ENCODE peak calls at places on chromosomes 11 and 22, in five cellular contexts. G is HCT116, D is HepG2, F is K562, W is SK-N-SH. T is an unnamed sample. For H3K4me1, the result is how much of the 10 kb centered on the place peaks cover.

GRCh38 chr22:49368976-49369725 is 458.5 kb downstream of the BRD1 start:
- DNase-seq in F (peak), D (no peak), G (no peak), W (peak), T (no peak)

GRCh38 chr11:69144316-69144715 is 11.4 kb upstream of the SMIM38 start:
- DNase-seq in F (no peak), W (no peak), G (no peak), D (no peak), T (no peak)

GRCh38 chr11:15800121-15800800 is 556.1 kb downstream of the SOX6 start:
- DNase-seq in D (no peak), G (no peak), W (no peak), F (no peak), T (no peak)

GRCh38 chr22:31240011-31240410 is 27.9 kb downstream of the LIMK2 start:
- DNase-seq in W (no peak), F (no peak), G (no peak), D (no peak), T (no peak)

GRCh38 chr11:135027461-135027860 is 615.4 kb upstream of the B3GAT1 start:
- DNase-seq in D (peak), G (no peak), F (peak), W (no peak), T (no peak)

GRCh38 chr11:77438487-77438886 is 35.4 kb downstream of the PAK1 start:
- DNase-seq in W (no peak), D (no peak), F (no peak), G (no peak), T (no peak)

GRCh38 chr22:22770280-22770871 is 117.2 kb upstream of the IGLL5 start:
- DNase-seq in G (no peak), D (peak), W (peak), F (peak), T (no peak)

GRCh38 chr11:112097734-112098528 is 11.3 kb downstream of the SDHD start:
- DNase-seq in G (no peak), W (no peak), F (peak), D (no peak), T (no peak)

GRCh38 chr11:62604460-62605130 is 2.9 kb upstream of the MTA2 start:
- DNase-seq in D (peak), W (no peak), G (no peak), F (no peak), T (no peak)

GRCh38 chr22:28900379-28900778 is 17.0 kb downstream of the ZNRF3 start:
- DNase-seq in W (no peak), G (no peak), F (no peak), D (no peak), T (no peak)

GRCh38 chr11:65814960-65815565 is 18.7 kb upstream of the SNX32 start:
- DNase-seq in W (no peak), D (no peak), F (no peak), G (no peak), T (no peak)

GRCh38 chr11:93024376-93024775 is 54.9 kb downstream of the MTNR1B start:
- DNase-seq in F (no peak), G (no peak), D (no peak), W (no peak), T (no peak)

GRCh38 chr11:42976636-42977217 is 335.1 kb upstream of the API5 start:
- DNase-seq in G (no peak), W (peak), F (no peak), D (no peak), T (no peak)

GRCh38 chr11:17214338-17214737 is 6.6 kb upstream of the PIK3C2A start:
- DNase-seq in D (no peak), F (no peak), G (no peak), W (no peak), T (no peak)

GRCh38 chr22:37486224-37486845 is at the start of gene MFNG:
- DNase-seq in G (no peak), F (peak), W (peak), D (peak), T (no peak)

GRCh38 chr11:28086569-28086968 is 21.4 kb downstream of the KIF18A start:
- DNase-seq in D (no peak), F (no peak), W (no peak), G (no peak), T (no peak)

GRCh38 chr22:41517172-41518047 is 26.9 kb downstream of the POLR3H start:
- DNase-seq in F (peak), D (peak), G (no peak), W (peak), T (no peak)

GRCh38 chr22:46090051-46090591 is 60.2 kb upstream of the PPARA start:
- DNase-seq in W (no peak), F (no peak), G (no peak), D (no peak), T (no peak)

GRCh38 chr11:78339945-78340344 is 77.7 kb downstream of the GAB2 start:
- DNase-seq in D (no peak), G (no peak), F (no peak), W (no peak), T (no peak)

GRCh38 chr22:27557554-27558060 is 243.9 kb downstream of the MN1 start:
- DNase-seq in F (peak), D (no peak), G (no peak), W (no peak), T (no peak)

GRCh38 chr11:35146074-35146521 is 7.1 kb downstream of the CD44 start:
- DNase-seq in W (no peak), D (no peak), G (no peak), F (no peak), T (no peak)

GRCh38 chr11:15944460-15944859 is 411.9 kb downstream of the SOX6 start:
- DNase-seq in W (no peak), F (no peak), G (no peak), D (no peak), T (no peak)

GRCh38 chr11:121931748-121932352 is 184.2 kb downstream of the BLID start:
- DNase-seq in W (no peak), F (no peak), D (peak), G (no peak), T (no peak)

GRCh38 chr11:28939381-28939780 is 831.2 kb downstream of the METTL15 start:
- DNase-seq in G (no peak), W (no peak), F (no peak), D (no peak), T (no peak)

GRCh38 chr11:106724293-106724892 is 293.9 kb downstream of the GUCY1A2 start:
- DNase-seq in G (no peak), W (no peak), D (no peak), F (no peak), T (no peak)

GRCh38 chr11:71066311-71066710 is 186.1 kb downstream of the SHANK2 start:
- DNase-seq in D (no peak), G (no peak), W (no peak), F (no peak), T (no peak)

GRCh38 chr11:61793084-61793828 is 545 bp downstream of the FEN1 start:
- DNase-seq in G (no peak), F (no peak), D (peak), W (peak), T (no peak)

DNA sequence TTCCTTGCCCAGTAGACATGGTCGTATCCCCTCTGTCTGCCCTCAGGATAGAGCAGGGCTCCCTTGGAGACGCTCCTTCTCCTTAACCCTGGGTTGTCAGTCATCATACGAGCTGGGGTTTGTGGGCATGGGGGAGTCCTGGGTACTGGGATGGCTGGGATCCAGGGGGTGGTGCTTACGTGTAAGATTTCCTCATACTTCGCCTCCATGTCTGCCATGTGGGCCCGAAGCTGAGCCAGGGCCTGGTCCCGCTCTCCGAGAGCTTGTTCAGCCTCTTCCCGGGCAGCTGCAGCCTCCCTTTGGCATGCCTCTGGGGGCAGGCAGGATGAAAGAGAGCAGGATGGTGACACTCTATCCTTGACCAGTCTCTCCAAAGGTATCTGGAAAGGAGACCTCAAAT is 5.3 kb downstream of the NHERF4 start:
- DNase-seq in G (no peak), F (no peak), D (no peak), W (peak), T (no peak)
- TF ChIP-seq SIN3A in G (no peak), F (no peak), D (no peak), W (no peak), T (no peak)

DNA sequence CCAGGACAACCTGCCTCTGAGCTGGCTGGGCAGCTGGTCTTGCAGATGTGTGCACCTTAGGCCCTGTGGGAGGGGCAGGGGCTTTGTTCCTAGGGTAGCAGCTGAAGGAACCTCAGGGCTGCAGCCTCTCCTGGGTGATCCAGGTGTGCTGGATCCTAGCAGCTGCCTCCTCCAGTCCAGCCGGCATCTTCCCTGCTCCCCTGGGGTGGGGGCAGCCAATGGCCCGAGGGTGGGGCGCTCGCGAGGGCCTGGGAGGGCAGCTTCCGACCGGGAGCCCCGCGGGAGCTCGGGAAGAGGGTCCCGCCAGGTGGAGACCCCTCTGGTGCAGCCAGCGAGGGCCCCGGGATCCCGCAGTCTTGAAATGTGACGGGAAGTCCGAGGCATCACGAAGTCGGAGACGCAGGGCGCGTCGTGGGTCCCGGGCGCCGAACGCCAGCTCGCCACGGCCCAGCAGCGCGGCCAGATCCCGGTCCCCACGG is 1.7 kb downstream of the IFITM1 start:
- DNase-seq in F (no peak), D (no peak), G (no peak), W (no peak), T (no peak)
- H3K4me1 ChIP-seq in F (under half), D (half or more), G (under half), W (under half), T (half or more)

DNA sequence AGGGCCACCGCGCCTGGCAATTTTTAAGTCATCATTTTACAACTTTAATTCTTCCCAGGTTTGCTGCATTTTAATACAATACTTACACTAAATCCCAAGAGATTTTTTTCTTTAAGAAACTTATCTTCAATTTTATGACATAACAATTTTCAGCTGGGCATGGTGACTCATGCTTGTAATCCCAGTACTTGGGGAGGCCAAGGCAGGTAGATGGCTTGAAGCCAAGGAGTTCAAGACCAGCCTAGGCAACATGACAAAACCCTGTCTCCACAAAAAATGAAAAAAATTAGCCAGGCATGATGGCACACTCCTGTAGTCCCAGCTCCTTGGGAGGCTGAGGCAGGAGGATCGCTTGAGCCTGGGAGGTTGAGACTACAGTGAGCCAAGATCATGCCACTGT is 38.8 kb downstream of the CLDN25 start:
- DNase-seq in W (no peak), F (no peak), G (no peak), D (no peak), T (no peak)
- TF ChIP-seq SIN3A in W (no peak), F (no peak), G (no peak), D (no peak), T (no peak)

GRCh38 chr11:128468106-128468505 is 119.3 kb downstream of the ETS1 start:
- DNase-seq in W (no peak), F (no peak), G (no peak), D (no peak), T (no peak)
- H3K4me1 ChIP-seq in W (under half), F (under half), G (under half), D (under half), T (under half)

GRCh38 chr11:124174001-124174400 is 9.1 kb upstream of the OR10D3 start:
- DNase-seq in D (peak), F (peak), W (no peak), G (peak), T (no peak)
- TF ChIP-seq SIN3A in D (no peak), F (no peak), W (no peak), G (no peak), T (no peak)